ENCODE peak calls at places on chromosomes 6 and 20, in nine cellular contexts. E, C, A, P, L, X, B, S and I are unnamed samples.

GRCh38 chr6:144219056-144219685 is 66.0 kb upstream of the UTRN start:
- DNase-seq in E (no peak), C (peak), A (no peak), P (no peak), L (peak), X (no peak), B (peak), S (no peak), I (peak)

GRCh38 chr6:123972600-123973294 is 169.1 kb downstream of the NKAIN2 start:
- DNase-seq in E (no peak), C (no peak), A (no peak), P (no peak), L (no peak), X (no peak), B (no peak), S (no peak), I (no peak)

GRCh38 chr6:47137073-47137472 is 94.9 kb upstream of the ADGRF1 start:
- DNase-seq in E (no peak), C (no peak), A (no peak), P (no peak), L (no peak), X (no peak), B (no peak), S (no peak), I (no peak)

GRCh38 chr6:148430897-148431296 is 88.3 kb downstream of the SASH1 start:
- DNase-seq in E (no peak), C (no peak), A (no peak), P (no peak), L (no peak), X (no peak), B (no peak), S (no peak), I (no peak)

GRCh38 chr6:162118706-162119105 is 608.9 kb downstream of the PRKN start:
- DNase-seq in E (no peak), C (no peak), A (no peak), P (no peak), L (no peak), X (no peak), B (no peak), S (no peak), I (no peak)

GRCh38 chr6:146805546-146806325 is 207.0 kb downstream of the ADGB start:
- DNase-seq in E (no peak), C (peak), A (no peak), P (no peak), L (no peak), X (no peak), B (no peak), S (no peak), I (no peak)

GRCh38 chr20:23690581-23690980 is 1.7 kb upstream of the CST4 start:
- DNase-seq in E (no peak), C (no peak), A (no peak), P (no peak), L (no peak), X (no peak), B (no peak), S (no peak), I (no peak)

GRCh38 chr6:93419304-93420162 is at the start of gene EPHA7:
- DNase-seq in E (peak), C (peak), A (peak), P (no peak), L (no peak), X (peak), B (no peak), S (peak), I (no peak)

GRCh38 chr6:149231786-149232185 is 85.7 kb upstream of the TAB2 start:
- DNase-seq in E (no peak), C (peak), A (no peak), P (no peak), L (no peak), X (no peak), B (no peak), S (no peak), I (no peak)

GRCh38 chr6:33668914-33669313 is 42.6 kb downstream of the UQCC2 start:
- DNase-seq in E (no peak), C (no peak), A (peak), P (no peak), L (no peak), X (no peak), B (no peak), S (peak), I (no peak)

GRCh38 chr20:24746351-24746685 is 202.8 kb upstream of the CST7 start:
- DNase-seq in E (peak), C (no peak), A (peak), P (no peak), L (peak), X (no peak), B (no peak), S (peak), I (no peak)

GRCh38 chr6:2663123-2663522 is 87.6 kb downstream of the MYLK4 start:
- DNase-seq in E (no peak), C (no peak), A (no peak), P (no peak), L (no peak), X (no peak), B (peak), S (no peak), I (no peak)

DNA sequence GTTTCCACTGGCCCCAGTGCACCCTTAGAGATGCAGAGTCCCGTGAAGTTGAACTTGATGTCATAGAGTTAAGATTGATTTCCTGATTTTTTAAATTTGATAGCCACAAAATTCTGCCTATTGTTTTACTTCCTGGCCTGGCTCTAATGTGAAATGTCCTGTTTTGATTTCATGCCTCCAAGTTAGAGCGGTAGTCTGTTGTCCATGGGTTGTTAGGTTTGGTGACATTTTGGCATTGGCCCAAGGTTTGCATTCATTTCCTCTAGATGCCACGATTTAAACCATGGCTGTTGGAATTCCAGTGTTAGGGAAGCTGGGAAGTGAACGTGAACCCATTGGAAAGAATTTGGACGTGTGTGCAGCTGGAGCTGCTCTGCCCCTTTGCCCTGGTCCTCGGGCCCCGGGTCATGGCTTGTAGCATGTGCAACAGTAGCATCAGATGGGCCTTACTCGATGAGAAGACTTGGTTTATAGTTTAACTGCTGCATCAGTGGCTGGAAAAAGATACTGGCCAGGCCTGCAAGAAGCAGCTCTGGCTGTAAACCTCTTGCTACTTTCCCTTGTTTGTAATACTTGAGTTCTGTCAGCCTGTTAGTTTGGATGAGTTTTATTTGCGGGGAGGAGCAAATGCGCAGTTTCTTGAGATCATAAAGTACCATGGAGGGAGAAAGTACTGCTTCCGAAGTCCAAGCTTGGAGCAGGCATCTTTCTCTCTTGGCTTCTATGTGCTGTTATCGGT is 121.5 kb upstream of the CLDN20 start:
- DNase-seq in E (no peak), C (peak), A (no peak), P (no peak), L (no peak), X (no peak), B (no peak), S (no peak), I (no peak)
- H3K4me3 ChIP-seq in E (no peak), C (no peak), A (no peak), P (peak), L (no peak), X (no peak), B (no peak), S (no peak), I (peak)

GRCh38 chr20:62739581-62740285 is 31.1 kb downstream of the NTSR1 start:
- DNase-seq in E (no peak), C (no peak), A (peak), P (peak), L (no peak), X (no peak), B (no peak), S (peak), I (peak)

GRCh38 chr20:62737271-62737761 is 28.7 kb downstream of the NTSR1 start:
- DNase-seq in E (no peak), C (no peak), A (no peak), P (no peak), L (no peak), X (no peak), B (no peak), S (peak), I (no peak)

GRCh38 chr20:62740286-62741141 is 31.9 kb downstream of the NTSR1 start:
- DNase-seq in E (no peak), C (peak), A (no peak), P (peak), L (peak), X (no peak), B (peak), S (peak), I (peak)

GRCh38 chr20:62737971-62738881 is 29.6 kb downstream of the NTSR1 start:
- DNase-seq in E (no peak), C (no peak), A (no peak), P (no peak), L (no peak), X (no peak), B (no peak), S (peak), I (no peak)

GRCh38 chr20:62739067-62739466 is 30.4 kb downstream of the NTSR1 start:
- DNase-seq in E (no peak), C (no peak), A (no peak), P (no peak), L (no peak), X (no peak), B (no peak), S (peak), I (no peak)
- H3K4me3 ChIP-seq in E (no peak), C (no peak), A (no peak), P (peak), L (peak), X (no peak), B (no peak), S (no peak), I (no peak)

GRCh38 chr6:157825243-157825904 is 2.3 kb downstream of the SNX9 start:
- DNase-seq in E (no peak), C (no peak), A (no peak), P (no peak), L (no peak), X (no peak), B (no peak), S (no peak), I (no peak)
- H3K4me3 ChIP-seq in E (no peak), C (no peak), A (no peak), P (no peak), L (peak), X (no peak), B (no peak), S (no peak), I (peak)

GRCh38 chr6:82143041-82143481 is 104.5 kb downstream of the IBTK start:
- DNase-seq in E (no peak), C (no peak), A (no peak), P (no peak), L (no peak), X (no peak), B (no peak), S (no peak), I (peak)

GRCh38 chr6:82142524-82142923 is 105.0 kb downstream of the IBTK start:
- DNase-seq in E (no peak), C (no peak), A (no peak), P (no peak), L (no peak), X (no peak), B (no peak), S (no peak), I (no peak)

GRCh38 chr6:82144852-82145332 is 102.7 kb downstream of the IBTK start:
- DNase-seq in E (peak), C (peak), A (no peak), P (no peak), L (peak), X (no peak), B (no peak), S (no peak), I (peak)

GRCh38 chr6:82145926-82146452 is 101.6 kb downstream of the IBTK start:
- DNase-seq in E (no peak), C (no peak), A (no peak), P (no peak), L (no peak), X (no peak), B (no peak), S (no peak), I (no peak)

GRCh38 chr6:82144007-82144851 is 103.3 kb downstream of the IBTK start:
- DNase-seq in E (no peak), C (peak), A (no peak), P (no peak), L (peak), X (no peak), B (no peak), S (no peak), I (peak)
- H3K4me3 ChIP-seq in E (no peak), C (peak), A (no peak), P (no peak), L (peak), X (peak), B (no peak), S (no peak), I (peak)

GRCh38 chr20:44990957-44991356 is 24.6 kb downstream of the STK4 start:
- DNase-seq in E (no peak), C (no peak), A (no peak), P (no peak), L (no peak), X (no peak), B (no peak), S (no peak), I (no peak)

GRCh38 chr20:44993343-44993742 is 27.0 kb downstream of the STK4 start:
- DNase-seq in E (no peak), C (peak), A (no peak), P (no peak), L (no peak), X (no peak), B (no peak), S (no peak), I (no peak)

GRCh38 chr20:44988772-44989171 is 22.5 kb downstream of the STK4 start:
- DNase-seq in E (no peak), C (no peak), A (no peak), P (no peak), L (no peak), X (no peak), B (no peak), S (no peak), I (no peak)

GRCh38 chr20:44990425-44990824 is 24.1 kb downstream of the STK4 start:
- DNase-seq in E (no peak), C (peak), A (no peak), P (peak), L (no peak), X (no peak), B (no peak), S (no peak), I (no peak)
- H3K4me3 ChIP-seq in E (no peak), C (no peak), A (no peak), P (peak), L (no peak), X (no peak), B (no peak), S (no peak), I (peak)

GRCh38 chr6:155108070-155108815 is 113.1 kb downstream of the TIAM2 start:
- DNase-seq in E (no peak), C (peak), A (no peak), P (no peak), L (no peak), X (no peak), B (no peak), S (no peak), I (no peak)
- H3K4me3 ChIP-seq in E (no peak), C (no peak), A (no peak), P (no peak), L (no peak), X (no peak), B (no peak), S (no peak), I (no peak)

GRCh38 chr20:63501818-63502670 is 3.2 kb upstream of the EEF1A2 start:
- DNase-seq in E (no peak), C (peak), A (no peak), P (no peak), L (no peak), X (no peak), B (no peak), S (peak), I (no peak)
- H3K4me3 ChIP-seq in E (no peak), C (no peak), A (no peak), P (no peak), L (no peak), X (no peak), B (no peak), S (no peak), I (no peak)